ENCODE peak calls at places on chromosomes 4 and X, in ten cellular contexts. Q is ELR, W is activated gamma-delta T cell treated with Interleukin-2 at 50 U/mL for 16 hours, L is AG09309, Y is left ventricle myocardium inferior, N is fibroblast of mammary gland, J is IMR-90, V is T-helper 1 cell, M is GM20000, H is EH. U is an unnamed sample.

GRCh38 chr4:185779520-185779919 is 32.5 kb downstream of the SORBS2 start:
- DNase-seq in Q (peak; percentile 52), W (no peak), L (no peak), Y (no peak), N (no peak), J (no peak), V (no peak), M (no peak), H (peak; percentile 64), U (peak; percentile 56)

GRCh38 chrX:41475166-41475565 is 28.0 kb downstream of the NYX start:
- DNase-seq in Q (no peak), W (no peak), L (no peak), Y (no peak), N (no peak), J (no peak), V (no peak), M (no peak), H (no peak), U (no peak)

GRCh38 chr4:105946771-105947170 is 51.5 kb downstream of the NPNT start:
- DNase-seq in Q (no peak), W (no peak), L (no peak), Y (no peak), N (no peak), J (no peak), V (no peak), M (no peak), H (peak; percentile 33), U (no peak)

GRCh38 chrX:82451725-82452124 is 1056.4 kb upstream of the POU3F4 start:
- DNase-seq in Q (no peak), W (no peak), L (no peak), Y (no peak), N (no peak), J (no peak), V (no peak), M (no peak), H (no peak), U (no peak)

GRCh38 chr4:86007042-86007441 is 352.8 kb downstream of the MAPK10 start:
- DNase-seq in Q (no peak), W (no peak), L (no peak), Y (no peak), N (peak; percentile 11), J (no peak), V (no peak), M (no peak), H (no peak), U (no peak)

GRCh38 chrX:146863566-146863965 is 49.0 kb upstream of the CXorf51A start:
- DNase-seq in Q (peak; percentile 0), W (no peak), L (no peak), Y (no peak), N (peak; percentile 36), J (peak; percentile 6), V (no peak), M (no peak), H (no peak), U (peak; percentile 38)

GRCh38 chr4:16706251-16706650 is 192.2 kb downstream of the LDB2 start:
- DNase-seq in Q (no peak), W (no peak), L (no peak), Y (no peak), N (no peak), J (peak; percentile 69), V (no peak), M (no peak), H (no peak), U (no peak)

GRCh38 chr4:123554819-123555499 is 158.4 kb downstream of the SPRY1 start:
- DNase-seq in Q (no peak), W (no peak), L (no peak), Y (no peak), N (no peak), J (no peak), V (no peak), M (no peak), H (no peak), U (no peak)

GRCh38 chr4:183098080-183098722 is 856 bp upstream of the WWC2 start:
- DNase-seq in Q (peak; percentile 72), W (peak; percentile 6), L (no peak), Y (peak; percentile 65), N (peak; percentile 43), J (peak; percentile 50), V (no peak), M (peak; percentile 69), H (peak; percentile 75), U (peak; percentile 45)

GRCh38 chrX:22081475-22082092 is 49.5 kb downstream of the PHEX start:
- DNase-seq in Q (peak; percentile 62), W (peak; percentile 35), L (no peak), Y (peak; percentile 26), N (peak; percentile 69), J (peak; percentile 63), V (peak; percentile 32), M (no peak), H (peak; percentile 59), U (peak; percentile 59)

GRCh38 chr4:121951570-121952110 is at the start of gene TRPC3:
- DNase-seq in Q (peak; percentile 37), W (no peak), L (no peak), Y (peak; percentile 23), N (no peak), J (peak; percentile 25), V (peak; percentile 8), M (peak; percentile 71), H (peak; percentile 48), U (peak; percentile 6)

GRCh38 chrX:130874751-130875150 is 28.3 kb downstream of the ENOX2 start:
- DNase-seq in Q (no peak), W (no peak), L (no peak), Y (no peak), N (peak; percentile 66), J (peak; percentile 52), V (no peak), M (no peak), H (peak; percentile 55), U (peak; percentile 26)

GRCh38 chr4:3408793-3409330 is 32.9 kb upstream of the HGFAC start:
- DNase-seq in Q (no peak), W (no peak), L (no peak), Y (no peak), N (no peak), J (no peak), V (no peak), M (no peak), H (no peak), U (no peak)

GRCh38 chr4:84499065-84499982 is at the start of gene NKX6-1:
- DNase-seq in Q (peak; percentile 61), W (no peak), L (peak; percentile 41), Y (peak; percentile 44), N (peak; percentile 80), J (peak; percentile 53), V (no peak), M (peak; percentile 34), H (peak; percentile 73), U (peak; percentile 92)

GRCh38 chr4:183249854-183250253 is 70.2 kb downstream of the CLDN22 start:
- DNase-seq in Q (peak; percentile 47), W (no peak), L (no peak), Y (no peak), N (peak; percentile 42), J (peak; percentile 52), V (no peak), M (peak; percentile 10), H (peak; percentile 61), U (peak; percentile 48)

GRCh38 chrX:5595570-5595969 is 633.1 kb downstream of the NLGN4X start:
- DNase-seq in Q (no peak), W (no peak), L (no peak), Y (no peak), N (no peak), J (no peak), V (no peak), M (no peak), H (no peak), U (no peak)

GRCh38 chrX:56794831-56795230 is 65.8 kb downstream of the NBDY start:
- DNase-seq in Q (no peak), W (no peak), L (no peak), Y (no peak), N (no peak), J (no peak), V (no peak), M (no peak), H (no peak), U (no peak)

GRCh38 chr4:6969826-6970800 is 60.5 kb downstream of the TBC1D14 start:
- DNase-seq in Q (no peak), W (no peak), L (no peak), Y (no peak), N (no peak), J (no peak), V (no peak), M (peak; percentile 74), H (no peak), U (no peak)

GRCh38 chr4:150209140-150209829 is 131.0 kb downstream of the DCLK2 start:
- DNase-seq in Q (peak; percentile 74), W (no peak), L (peak; percentile 13), Y (peak; percentile 68), N (peak; percentile 76), J (peak; percentile 71), V (no peak), M (peak; percentile 63), H (peak; percentile 71), U (peak; percentile 72)

GRCh38 chr4:147714575-147715401 is 17.1 kb upstream of the ARHGAP10 start:
- DNase-seq in Q (peak; percentile 89), W (no peak), L (peak; percentile 62), Y (no peak), N (peak; percentile 83), J (peak; percentile 90), V (no peak), M (no peak), H (peak; percentile 91), U (peak; percentile 78)

GRCh38 chr4:78553526-78554060 is 2.0 kb downstream of the ANXA3 start:
- DNase-seq in Q (no peak), W (no peak), L (no peak), Y (no peak), N (no peak), J (no peak), V (no peak), M (no peak), H (peak; percentile 55), U (no peak)

GRCh38 chr4:129614581-129614980 is 518.6 kb downstream of the C4orf33 start:
- DNase-seq in Q (no peak), W (no peak), L (no peak), Y (no peak), N (no peak), J (no peak), V (no peak), M (no peak), H (no peak), U (no peak)

GRCh38 chrX:137041329-137041728 is 7.5 kb upstream of the GPR101 start:
- DNase-seq in Q (no peak), W (no peak), L (no peak), Y (no peak), N (no peak), J (no peak), V (no peak), M (no peak), H (no peak), U (no peak)

GRCh38 chr4:30924521-30924920 is 204.4 kb downstream of the PCDH7 start:
- DNase-seq in Q (no peak), W (no peak), L (no peak), Y (no peak), N (peak; percentile 23), J (no peak), V (no peak), M (no peak), H (no peak), U (no peak)

GRCh38 chrX:149060921-149061320 is 444.2 kb downstream of the IDS start:
- DNase-seq in Q (no peak), W (no peak), L (no peak), Y (no peak), N (peak; percentile 68), J (no peak), V (no peak), M (no peak), H (no peak), U (peak; percentile 88)

GRCh38 chr4:15320116-15320515 is 107.7 kb upstream of the C1QTNF7 start:
- DNase-seq in Q (no peak), W (no peak), L (no peak), Y (no peak), N (no peak), J (no peak), V (no peak), M (no peak), H (no peak), U (no peak)

GRCh38 chr4:184756399-184756798 is 22.5 kb upstream of the CENPU start:
- DNase-seq in Q (no peak), W (no peak), L (no peak), Y (no peak), N (peak; percentile 90), J (peak; percentile 47), V (no peak), M (no peak), H (peak; percentile 41), U (peak; percentile 22)

GRCh38 chr4:186666750-186667149 is 56.9 kb downstream of the FAT1 start:
- DNase-seq in Q (no peak), W (no peak), L (no peak), Y (no peak), N (peak; percentile 24), J (no peak), V (no peak), M (no peak), H (no peak), U (no peak)

U was measured in astrocyte of the spinal cord.